ENCODE peak calls at places on chromosome 11, in ten cellular contexts. U is activated gamma-delta T cell treated with Interleukin-2 at 50 U/mL for 16 hours; S is activated CD4-positive, alpha-beta T cell treated with anti-CD3 and anti-CD28 coated beads, Interleukin-2, amount 50 U/mL, for 48 hours; I is fibroblast of lung; Q is aorta; R is MM.1S; L is amniotic stem cell; M is Kasumi-1; N is GM12865; C is stimulated activated CD8-positive, alpha-beta memory T cell treated with anti-CD3 and anti-CD28 coated beads, Interleukin-4, amount 100 ng/mL, for 1 hour. X is an unnamed sample.

GRCh38 chr11:123183391-123184099 is 11.5 kb downstream of the CLMP start:
- DNase-seq in N (peak), M (no peak), L (no peak), S (peak), I (peak), C (no peak), U (no peak), R (no peak), Q (no peak), X (no peak)

GRCh38 chr11:59423835-59424234 is 2.4 kb downstream of the OR5A2 start:
- DNase-seq in N (no peak), U (no peak), I (no peak), S (no peak), M (no peak), L (no peak), R (no peak), C (no peak), Q (no peak), X (no peak)

GRCh38 chr11:68377389-68377795 is 65.0 kb downstream of the LRP5 start:
- DNase-seq in N (no peak), S (no peak), L (no peak), M (no peak), Q (no peak), C (no peak), U (no peak), R (no peak), I (no peak), X (no peak)

GRCh38 chr11:73392108-73393010 is 16.2 kb downstream of the RELT start:
- DNase-seq in I (no peak), L (no peak), S (no peak), U (no peak), R (no peak), M (no peak), N (no peak), Q (peak), C (no peak), X (no peak)

GRCh38 chr11:91851908-91852307 is 372.7 kb upstream of the FAT3 start:
- DNase-seq in S (no peak), U (no peak), M (no peak), R (no peak), I (no peak), L (no peak), N (no peak), C (no peak), Q (no peak), X (no peak)

GRCh38 chr11:121767433-121767832 is 314.7 kb upstream of the SORL1-AS1 start:
- DNase-seq in M (no peak), I (no peak), U (no peak), R (no peak), Q (no peak), L (no peak), S (no peak), C (no peak), N (peak), X (no peak)

GRCh38 chr11:95108159-95108611 is 18.5 kb downstream of the ENDOD1 start:
- DNase-seq in I (peak), U (no peak), S (no peak), M (peak), N (no peak), C (no peak), L (no peak), Q (peak), R (no peak), X (no peak)

GRCh38 chr11:11215944-11216343 is 137.1 kb downstream of the CSNK2A3 start:
- DNase-seq in U (no peak), S (no peak), N (no peak), C (no peak), R (no peak), M (no peak), L (no peak), Q (no peak), I (no peak), X (no peak)

GRCh38 chr11:44280257-44280656 is 29.7 kb downstream of the ALX4 start:
- DNase-seq in M (no peak), R (no peak), L (no peak), N (no peak), S (no peak), U (no peak), C (no peak), I (no peak), Q (no peak), X (no peak)

GRCh38 chr11:61783717-61784505 is 8.5 kb downstream of the TMEM258 start:
- DNase-seq in N (no peak), M (no peak), S (no peak), U (no peak), I (peak), Q (no peak), L (no peak), R (no peak), C (no peak), X (no peak)

GRCh38 chr11:105790841-105791240 is 181.0 kb downstream of the GRIA4 start:
- DNase-seq in Q (no peak), I (no peak), S (no peak), R (peak), M (no peak), L (no peak), U (no peak), N (no peak), C (no peak), X (no peak)

GRCh38 chr11:37770145-37770544 is 1172.1 kb upstream of the RAG2 start:
- DNase-seq in C (no peak), I (peak), U (no peak), N (no peak), Q (no peak), R (no peak), S (no peak), L (no peak), M (no peak), X (no peak)

GRCh38 chr11:121670792-121671275 is 218.1 kb upstream of the SORL1-AS1 start:
- DNase-seq in L (no peak), C (no peak), R (no peak), I (peak), U (no peak), N (no peak), S (no peak), Q (no peak), M (no peak), X (no peak)

GRCh38 chr11:64233913-64234839 is at the start of gene VEGFB:
- DNase-seq in L (no peak), I (peak), S (peak), N (peak), C (no peak), Q (peak), R (peak), M (peak), U (peak), X (peak)

GRCh38 chr11:81644239-81644840 is 1089.3 kb downstream of the FAM181B start:
- DNase-seq in S (peak), Q (no peak), M (peak), L (no peak), N (peak), C (no peak), R (peak), I (peak), U (no peak), X (peak)

GRCh38 chr11:72684236-72684912 is 10.2 kb upstream of the PDE2A start:
- DNase-seq in I (peak), N (peak), L (peak), U (peak), R (peak), S (peak), C (no peak), M (peak), Q (peak), X (peak)

GRCh38 chr11:120882237-120882636 is 141.7 kb upstream of the TBCEL start:
- DNase-seq in N (no peak), Q (no peak), L (no peak), M (no peak), S (no peak), R (no peak), I (no peak), C (no peak), U (no peak), X (no peak)

GRCh38 chr11:65907878-65908277 is 7.7 kb upstream of the FOSL1 start:
- DNase-seq in M (no peak), N (no peak), L (no peak), U (no peak), I (no peak), Q (no peak), C (no peak), R (no peak), S (no peak), X (no peak)

GRCh38 chr11:73980001-73980960 is 2.4 kb downstream of the UCP2 start:
- DNase-seq in I (no peak), Q (peak), M (peak), U (peak), R (peak), S (peak), N (peak), L (no peak), C (no peak), X (peak)

GRCh38 chr11:119015054-119015611 is 3.0 kb downstream of the RPS25 start:
- DNase-seq in M (no peak), I (no peak), C (no peak), R (no peak), L (no peak), Q (no peak), N (no peak), S (no peak), U (no peak), X (no peak)

GRCh38 chr11:34266987-34267386 is 90.8 kb downstream of the ABTB2 start:
- DNase-seq in M (no peak), U (no peak), I (peak), N (no peak), Q (peak), C (no peak), L (no peak), R (no peak), S (no peak), X (no peak)

GRCh38 chr11:22465620-22466019 is 127.4 kb downstream of the SLC17A6 start:
- DNase-seq in R (no peak), S (no peak), L (no peak), Q (no peak), I (peak), C (no peak), U (no peak), N (no peak), M (no peak), X (no peak)

GRCh38 chr11:78646564-78647185 is 72.0 kb upstream of the NARS2 start:
- DNase-seq in I (peak), S (peak), L (no peak), Q (no peak), N (peak), U (peak), R (peak), M (peak), C (no peak), X (peak)

GRCh38 chr11:33530824-33531223 is 169.8 kb downstream of the C11orf91 start:
- DNase-seq in S (no peak), U (no peak), Q (no peak), R (no peak), L (no peak), C (no peak), N (no peak), M (no peak), I (peak), X (no peak)

GRCh38 chr11:124725719-124726105 is 14.0 kb upstream of the NRGN start:
- DNase-seq in I (peak), C (no peak), U (no peak), L (no peak), M (peak), S (no peak), R (no peak), Q (no peak), N (no peak), X (no peak)

GRCh38 chr11:24239016-24239720 is 257.7 kb upstream of the LUZP2 start:
- DNase-seq in L (peak), R (no peak), S (no peak), C (no peak), U (no peak), I (peak), Q (no peak), M (no peak), N (no peak), X (no peak)

GRCh38 chr11:79439430-79439892 is 1.4 kb downstream of the TENM4 start:
- DNase-seq in U (no peak), M (no peak), R (peak), L (no peak), S (no peak), I (peak), Q (no peak), C (no peak), N (no peak), X (no peak)

GRCh38 chr11:92811341-92811740 is 158.1 kb upstream of the MTNR1B start:
- DNase-seq in U (no peak), I (peak), R (no peak), N (no peak), M (no peak), Q (no peak), S (no peak), L (no peak), C (no peak), X (no peak)

GRCh38 chr11:102929966-102930365 is 25.6 kb downstream of the MMP13 start:
- DNase-seq in R (no peak), S (no peak), U (no peak), L (no peak), M (no peak), Q (no peak), N (no peak), C (no peak), I (no peak), X (no peak)

GRCh38 chr11:104731890-104732289 is 166.4 kb downstream of the CASP12 start:
- DNase-seq in M (no peak), I (no peak), R (no peak), C (no peak), S (no peak), L (no peak), Q (no peak), U (no peak), N (no peak), X (no peak)

GRCh38 chr11:43503417-43503816 is 144.7 kb downstream of the TTC17 start:
- DNase-seq in N (no peak), I (no peak), C (no peak), M (peak), S (no peak), U (no peak), Q (no peak), R (peak), L (no peak), X (peak)

GRCh38 chr11:73343076-73343833 is 32.9 kb upstream of the RELT start:
- DNase-seq in N (no peak), I (no peak), Q (no peak), U (no peak), M (no peak), C (no peak), R (no peak), L (no peak), S (no peak), X (no peak)

GRCh38 chr11:18727499-18728236 is 1.7 kb upstream of the IGSF22 start:
- DNase-seq in N (peak), S (peak), Q (no peak), U (peak), I (peak), M (peak), L (no peak), C (no peak), R (peak), X (peak)

GRCh38 chr11:74634537-74634936 is 42.2 kb downstream of the POLD3 start:
- DNase-seq in N (no peak), I (peak), Q (no peak), R (no peak), M (peak), S (no peak), U (no peak), C (no peak), L (no peak), X (peak)